ENCODE peak calls at places on chromosomes 2 and 18, in eight cellular contexts. One of them, this sample, is unnamed.

GRCh38 chr2:160389875-160390274 is 103.7 kb downstream of the RBMS1 start:
- DNase-seq in AG04449: peak; percentile 50
- DNase-seq in left lung: no peak
- DNase-seq in NCI-H526: no peak
- DNase-seq in cardiac muscle cell: no peak
- DNase-seq in NCI-H774: no peak
- DNase-seq in substantia nigra: no peak
- DNase-seq in T-helper 2 cell: no peak
- DNase-seq in this sample: no peak

GRCh38 chr2:230925879-230926765 is 1.1 kb upstream of the GPR55 start:
- DNase-seq in cardiac muscle cell: no peak
- DNase-seq in T-helper 2 cell: peak; percentile 40
- DNase-seq in substantia nigra: no peak
- DNase-seq in AG04449: no peak
- DNase-seq in NCI-H526: no peak
- DNase-seq in NCI-H774: no peak
- DNase-seq in left lung: peak; percentile 63
- DNase-seq in this sample: peak; percentile 48

GRCh38 chr2:152426801-152427200 is 91.8 kb downstream of the FMNL2 start:
- DNase-seq in T-helper 2 cell: no peak
- DNase-seq in substantia nigra: no peak
- DNase-seq in cardiac muscle cell: no peak
- DNase-seq in NCI-H774: no peak
- DNase-seq in NCI-H526: peak; percentile 16
- DNase-seq in left lung: no peak
- DNase-seq in AG04449: no peak
- DNase-seq in this sample: no peak

GRCh38 chr2:190927257-190927656 is 46.6 kb downstream of the GLS start:
- DNase-seq in NCI-H526: no peak
- DNase-seq in left lung: no peak
- DNase-seq in NCI-H774: no peak
- DNase-seq in T-helper 2 cell: no peak
- DNase-seq in substantia nigra: no peak
- DNase-seq in AG04449: no peak
- DNase-seq in cardiac muscle cell: no peak
- DNase-seq in this sample: no peak

GRCh38 chr2:45734336-45734735 is 82.9 kb downstream of the PRKCE start:
- DNase-seq in AG04449: no peak
- DNase-seq in NCI-H526: no peak
- DNase-seq in cardiac muscle cell: no peak
- DNase-seq in T-helper 2 cell: no peak
- DNase-seq in left lung: no peak
- DNase-seq in NCI-H774: no peak
- DNase-seq in substantia nigra: no peak
- DNase-seq in this sample: no peak

GRCh38 chr2:239006886-239007285 is 159.0 kb downstream of the TWIST2 start:
- DNase-seq in NCI-H774: no peak
- DNase-seq in T-helper 2 cell: no peak
- DNase-seq in left lung: no peak
- DNase-seq in AG04449: no peak
- DNase-seq in cardiac muscle cell: no peak
- DNase-seq in substantia nigra: no peak
- DNase-seq in NCI-H526: no peak
- DNase-seq in this sample: no peak

GRCh38 chr2:235594041-235594440 is 100.2 kb downstream of the AGAP1 start:
- DNase-seq in substantia nigra: no peak
- DNase-seq in T-helper 2 cell: no peak
- DNase-seq in NCI-H526: peak; percentile 87
- DNase-seq in cardiac muscle cell: peak; percentile 83
- DNase-seq in NCI-H774: peak; percentile 47
- DNase-seq in AG04449: peak; percentile 76
- DNase-seq in left lung: no peak
- DNase-seq in this sample: no peak

GRCh38 chr2:204842731-204843490 is 297.6 kb downstream of the PARD3B start:
- DNase-seq in left lung: no peak
- DNase-seq in NCI-H774: no peak
- DNase-seq in NCI-H526: no peak
- DNase-seq in substantia nigra: no peak
- DNase-seq in AG04449: peak; percentile 83
- DNase-seq in cardiac muscle cell: no peak
- DNase-seq in T-helper 2 cell: no peak
- DNase-seq in this sample: no peak

GRCh38 chr2:157971702-157972101 is 95.6 kb upstream of the ACVR1 start:
- DNase-seq in substantia nigra: no peak
- DNase-seq in AG04449: no peak
- DNase-seq in left lung: no peak
- DNase-seq in NCI-H526: no peak
- DNase-seq in NCI-H774: no peak
- DNase-seq in T-helper 2 cell: no peak
- DNase-seq in cardiac muscle cell: no peak
- DNase-seq in this sample: no peak

GRCh38 chr2:104872866-104873688 is 19.2 kb downstream of the POU3F3 start:
- DNase-seq in AG04449: no peak
- DNase-seq in left lung: peak; percentile 83
- DNase-seq in cardiac muscle cell: peak; percentile 79
- DNase-seq in NCI-H774: peak; percentile 72
- DNase-seq in T-helper 2 cell: no peak
- DNase-seq in substantia nigra: peak; percentile 67
- DNase-seq in NCI-H526: peak; percentile 79
- DNase-seq in this sample: peak; percentile 80

GRCh38 chr18:35127201-35127600 is 86.0 kb downstream of the MAPRE2 start:
- DNase-seq in cardiac muscle cell: no peak
- DNase-seq in AG04449: no peak
- DNase-seq in substantia nigra: no peak
- DNase-seq in NCI-H774: no peak
- DNase-seq in NCI-H526: no peak
- DNase-seq in T-helper 2 cell: no peak
- DNase-seq in left lung: no peak
- DNase-seq in this sample: no peak

GRCh38 chr2:172273910-172274571 is 153.3 kb upstream of the ITGA6 start:
- DNase-seq in T-helper 2 cell: no peak
- DNase-seq in substantia nigra: no peak
- DNase-seq in cardiac muscle cell: no peak
- DNase-seq in NCI-H774: no peak
- DNase-seq in NCI-H526: no peak
- DNase-seq in left lung: no peak
- DNase-seq in AG04449: no peak
- DNase-seq in this sample: no peak

GRCh38 chr2:203567786-203568185 is 32.7 kb upstream of the RAPH1 start:
- DNase-seq in AG04449: no peak
- DNase-seq in T-helper 2 cell: no peak
- DNase-seq in substantia nigra: no peak
- DNase-seq in left lung: no peak
- DNase-seq in cardiac muscle cell: no peak
- DNase-seq in NCI-H526: no peak
- DNase-seq in NCI-H774: no peak
- DNase-seq in this sample: no peak

GRCh38 chr2:164693834-164694233 is 72.6 kb upstream of the GRB14 start:
- DNase-seq in left lung: no peak
- DNase-seq in NCI-H774: no peak
- DNase-seq in substantia nigra: no peak
- DNase-seq in NCI-H526: no peak
- DNase-seq in AG04449: no peak
- DNase-seq in cardiac muscle cell: no peak
- DNase-seq in T-helper 2 cell: no peak
- DNase-seq in this sample: no peak

GRCh38 chr2:216081487-216082387 is at the start of the genes PECR and TMEM169:
- DNase-seq in NCI-H526: peak; percentile 90
- DNase-seq in NCI-H774: peak; percentile 73
- DNase-seq in T-helper 2 cell: peak; percentile 67
- DNase-seq in substantia nigra: peak; percentile 46
- DNase-seq in cardiac muscle cell: peak; percentile 86
- DNase-seq in left lung: peak; percentile 98
- DNase-seq in AG04449: no peak
- DNase-seq in this sample: peak; percentile 93

GRCh38 chr2:157777425-157777824 is 98.7 kb downstream of the ACVR1 start:
- DNase-seq in AG04449: no peak
- DNase-seq in T-helper 2 cell: peak; percentile 38
- DNase-seq in NCI-H774: peak; percentile 2
- DNase-seq in cardiac muscle cell: peak; percentile 45
- DNase-seq in NCI-H526: peak; percentile 63
- DNase-seq in substantia nigra: no peak
- DNase-seq in left lung: no peak
- DNase-seq in this sample: no peak

GRCh38 chr2:60614319-60614718 is 60.9 kb upstream of the BCL11A start:
- DNase-seq in T-helper 2 cell: no peak
- DNase-seq in cardiac muscle cell: no peak
- DNase-seq in left lung: no peak
- DNase-seq in NCI-H774: no peak
- DNase-seq in AG04449: no peak
- DNase-seq in NCI-H526: no peak
- DNase-seq in substantia nigra: no peak
- DNase-seq in this sample: no peak